ENCODE peak calls at places on chromosomes 7 and 10, in four cellular contexts. V is A549, S is K562, L is H1. I is an unnamed sample.

GRCh38 chr10:124632064-124632531 is 112.1 kb downstream of the FAM53B start:
- DNase-seq in L (no peak), V (no peak), S (no peak), I (peak)

GRCh38 chr10:133237241-133238065 is at the start of gene VENTX:
- DNase-seq in L (peak), S (no peak), V (no peak), I (no peak)

GRCh38 chr10:112981553-112981952 is 31.5 kb downstream of the TCF7L2 start:
- DNase-seq in L (no peak), S (no peak), V (no peak), I (no peak)

GRCh38 chr7:103031024-103031423 is 43.6 kb downstream of the FBXL13 start:
- DNase-seq in S (no peak), V (no peak), L (no peak), I (no peak)

GRCh38 chr10:63375006-63375405 is 90.8 kb downstream of the JMJD1C start:
- DNase-seq in V (no peak), L (no peak), S (no peak), I (no peak)

GRCh38 chr7:74101061-74101681 is 17.6 kb downstream of the LIMK1 start:
- DNase-seq in V (no peak), S (no peak), L (no peak), I (no peak)

GRCh38 chr10:22210267-22210666 is 7.5 kb downstream of the EBLN1 start:
- DNase-seq in S (no peak), L (no peak), V (no peak), I (no peak)

GRCh38 chr10:69641261-69641980 is 11.4 kb downstream of the FAM241B start:
- DNase-seq in S (no peak), V (no peak), L (no peak), I (no peak)

GRCh38 chr10:77673086-77673485 is 35.5 kb upstream of the KCNMA1 start:
- DNase-seq in L (peak), V (no peak), S (no peak), I (no peak)

GRCh38 chr10:100969175-100970075 is at the start of gene SEMA4G:
- DNase-seq in L (peak), S (peak), V (peak), I (peak)

GRCh38 chr7:151687523-151688235 is 168.0 kb upstream of the RHEB start:
- DNase-seq in S (peak), V (peak), L (no peak), I (peak)

GRCh38 chr7:73725703-73726466 is 6.4 kb upstream of the STX1A start:
- DNase-seq in S (peak), L (peak), V (peak), I (peak)

GRCh38 chr7:108299251-108300014 is 156.8 kb downstream of the NRCAM start:
- DNase-seq in L (no peak), V (peak), S (no peak), I (no peak)

GRCh38 chr7:4962872-4963775 is 4.1 kb upstream of the MMD2 start:
- DNase-seq in V (no peak), S (no peak), L (no peak), I (no peak)

GRCh38 chr10:59997807-59998525 is 91.6 kb upstream of the CCDC6 start:
- DNase-seq in L (no peak), V (no peak), S (no peak), I (no peak)

GRCh38 chr10:132355297-132355696 is 23.3 kb downstream of the LRRC27 start:
- DNase-seq in V (no peak), S (no peak), L (no peak), I (no peak)

GRCh38 chr10:16640153-16640552 is 118.5 kb upstream of the C1QL3 start:
- DNase-seq in V (no peak), S (no peak), L (no peak), I (no peak)

GRCh38 chr7:139265673-139266072 is 34.6 kb downstream of the UBN2 start:
- DNase-seq in L (no peak), S (no peak), V (no peak), I (peak)

GRCh38 chr10:111999915-112000302 is 183.7 kb downstream of the GPAM start:
- DNase-seq in L (no peak), V (no peak), S (no peak), I (no peak)

GRCh38 chr7:96508371-96508770 is 186.5 kb upstream of the SLC25A13 start:
- DNase-seq in S (no peak), V (no peak), L (no peak), I (no peak)

GRCh38 chr10:113578766-113579165 is 25.9 kb downstream of the HABP2 start:
- DNase-seq in V (no peak), L (no peak), S (no peak), I (no peak)

GRCh38 chr10:60990663-60991062 is 46.7 kb upstream of the RHOBTB1 start:
- DNase-seq in S (no peak), V (no peak), L (no peak), I (no peak)

GRCh38 chr10:78742730-78743615 is 325.8 kb upstream of the ZMIZ1 start:
- DNase-seq in S (no peak), V (no peak), L (no peak), I (peak)

GRCh38 chr7:40073239-40073638 is 61.2 kb downstream of the MPLKIP start:
- DNase-seq in V (no peak), L (no peak), S (no peak), I (no peak)

GRCh38 chr10:7231420-7232414 is 179.1 kb downstream of the SFMBT2 start:
- DNase-seq in L (no peak), V (no peak), S (no peak), I (no peak)

GRCh38 chr7:134878731-134879295 is 99.4 kb downstream of the CALD1 start:
- DNase-seq in S (no peak), V (no peak), L (no peak), I (peak)

GRCh38 chr7:55776196-55776595 is 86.4 kb downstream of the SEPTIN14 start:
- DNase-seq in S (no peak), L (no peak), V (no peak), I (no peak)

GRCh38 chr10:16816830-16817124 is 447 bp downstream of the RSU1 start:
- DNase-seq in L (no peak), V (no peak), S (no peak), I (no peak)

GRCh38 chr7:50594734-50595537 is 29.7 kb upstream of the DDC start:
- DNase-seq in V (no peak), L (no peak), S (no peak), I (peak)

GRCh38 chr7:5620459-5620881 is 161.0 kb downstream of the RNF216 start:
- DNase-seq in V (no peak), L (no peak), S (no peak), I (no peak)

GRCh38 chr10:128867119-128867518 is 599.9 kb upstream of the MGMT start:
- DNase-seq in L (peak), V (no peak), S (no peak), I (no peak)

GRCh38 chr7:5532520-5533335 is 109.1 kb upstream of the TNRC18 start:
- DNase-seq in L (peak), S (peak), V (peak), I (peak)

GRCh38 chr7:150924256-150924851 is 53.8 kb downstream of the KCNH2 start:
- DNase-seq in L (no peak), V (no peak), S (no peak), I (no peak)

GRCh38 chr10:64271983-64272382 is 750.8 kb downstream of the REEP3 start:
- DNase-seq in S (peak), V (no peak), L (no peak), I (no peak)

GRCh38 chr10:87862644-87863101 is 660 bp downstream of the KLLN start:
- DNase-seq in L (no peak), S (peak), V (no peak), I (no peak)
- TF ChIP-seq RNF2 in L (no peak), S (peak), V (no peak), I (no peak)

GRCh38 chr7:100080895-100081534 is 508 bp downstream of the ZNF3 start:
- DNase-seq in L (no peak), S (no peak), V (no peak), I (peak)
- TF ChIP-seq RNF2 in L (no peak), S (no peak), V (no peak), I (no peak)

GRCh38 chr7:106139253-106140251 is 27.4 kb upstream of the SYPL1 start:
- DNase-seq in L (no peak), V (no peak), S (no peak), I (no peak)
- TF ChIP-seq RNF2 in L (no peak), V (no peak), S (no peak), I (no peak)

GRCh38 chr10:72642318-72642717 is 16.4 kb upstream of the MICU1 start:
- DNase-seq in V (no peak), L (no peak), S (no peak), I (no peak)

GRCh38 chr10:72639441-72639873 is 13.6 kb upstream of the MICU1 start:
- DNase-seq in V (no peak), S (no peak), L (no peak), I (no peak)

GRCh38 chr10:72638586-72639440 is 12.9 kb upstream of the MICU1 start:
- DNase-seq in L (no peak), V (peak), S (no peak), I (peak)

DNA sequence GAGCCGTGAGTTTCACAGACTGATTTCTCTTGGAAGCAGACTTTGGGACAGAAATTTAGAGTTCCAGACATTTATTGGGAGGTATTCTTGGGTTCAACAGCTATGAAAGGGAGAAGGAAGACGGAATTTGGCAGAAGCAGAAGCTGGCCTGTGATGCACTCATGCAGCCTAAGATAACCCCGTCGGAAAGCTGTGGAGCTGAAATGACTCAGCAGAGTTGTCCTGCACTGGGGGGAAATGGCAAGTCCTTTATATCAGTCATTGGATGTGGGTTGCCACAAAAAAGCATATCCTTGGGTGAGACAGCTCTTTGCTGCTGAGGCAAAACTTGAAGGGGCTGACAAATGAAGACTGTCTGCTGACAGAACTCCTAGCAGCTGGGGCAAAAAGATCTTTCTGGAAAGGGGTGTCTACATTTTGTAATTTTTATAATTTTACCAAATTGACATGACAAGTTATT is 11.5 kb upstream of the MICU1 start:
- DNase-seq in V (peak), L (no peak), S (peak), I (peak)
- TF ChIP-seq RNF2 in V (no peak), L (no peak), S (peak), I (no peak)

DNA sequence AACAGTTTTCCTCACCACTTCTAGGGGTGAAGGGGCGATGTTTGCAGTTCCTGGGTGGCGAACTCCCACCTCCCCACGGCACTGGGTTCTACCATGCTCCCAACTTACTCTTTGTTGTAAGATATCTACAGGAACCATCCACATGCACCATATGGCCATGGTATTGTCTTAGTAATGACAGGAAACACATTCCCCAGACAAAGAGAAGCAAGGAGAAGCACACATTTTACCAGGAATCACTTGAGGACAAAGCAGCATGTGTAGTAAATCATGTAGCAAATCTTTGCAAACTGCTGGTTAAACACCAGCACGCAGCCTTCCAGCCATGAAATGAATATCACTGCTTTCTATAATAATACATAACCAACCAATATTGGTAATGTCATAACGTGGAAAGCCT is 101.3 kb downstream of the NRP1 start:
- DNase-seq in L (no peak), S (no peak), V (no peak), I (no peak)
- TF ChIP-seq RNF2 in L (no peak), S (no peak), V (no peak), I (no peak)

DNA sequence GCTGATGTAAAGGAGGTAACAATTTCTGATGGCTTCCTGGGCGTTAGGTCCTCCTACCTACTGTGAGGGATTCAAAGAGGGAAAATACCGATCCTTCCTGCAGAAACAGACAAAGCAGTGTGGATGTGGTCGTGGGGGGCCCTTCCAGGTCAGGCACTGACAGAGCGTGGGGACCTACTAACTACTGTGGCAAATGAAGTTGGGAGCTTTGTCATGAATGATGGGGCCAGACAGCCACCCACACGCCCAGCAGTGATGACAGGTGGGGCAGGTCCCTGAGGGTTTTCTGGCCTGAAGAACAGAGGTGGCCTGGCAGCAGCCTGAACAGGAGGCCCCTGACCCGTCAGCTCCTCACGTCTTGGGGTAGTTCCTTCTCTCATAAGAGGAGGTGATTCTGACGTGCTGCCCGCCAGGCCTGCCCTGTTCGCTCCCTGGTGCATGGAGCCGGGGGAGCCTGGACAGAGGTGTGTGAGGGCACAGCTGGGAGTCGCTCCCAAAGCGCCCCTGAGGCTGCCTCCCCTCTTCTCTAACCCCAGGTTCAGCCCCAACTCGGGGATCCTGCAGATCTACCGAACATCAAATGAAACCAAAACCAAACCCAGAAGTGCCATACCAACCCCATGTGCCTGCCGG is 4.2 kb downstream of the ATP6V0E2 start:
- DNase-seq in V (no peak), S (no peak), L (no peak), I (no peak)
- TF ChIP-seq RNF2 in V (no peak), S (no peak), L (no peak), I (no peak)

GRCh38 chr10:93336110-93336509 is 146.0 kb downstream of the MYOF start:
- DNase-seq in S (no peak), V (no peak), L (no peak), I (no peak)

GRCh38 chr10:93334901-93335312 is 147.2 kb downstream of the MYOF start:
- DNase-seq in L (no peak), V (no peak), S (no peak), I (no peak)

GRCh38 chr10:93336678-93337077 is 145.5 kb downstream of the MYOF start:
- DNase-seq in L (no peak), V (no peak), S (no peak), I (no peak)

GRCh38 chr10:93334181-93334580 is 148.0 kb downstream of the MYOF start:
- DNase-seq in L (no peak), S (no peak), V (no peak), I (no peak)

GRCh38 chr10:93337309-93337721 is 144.8 kb downstream of the MYOF start:
- DNase-seq in L (no peak), V (no peak), S (no peak), I (no peak)
- TF ChIP-seq RNF2 in L (no peak), V (no peak), S (no peak), I (no peak)

GRCh38 chr7:25765110-25765509 is 386.9 kb upstream of the NFE2L3 start:
- DNase-seq in V (no peak), S (no peak), L (no peak), I (no peak)
- TF ChIP-seq RNF2 in V (no peak), S (no peak), L (no peak), I (no peak)

DNA sequence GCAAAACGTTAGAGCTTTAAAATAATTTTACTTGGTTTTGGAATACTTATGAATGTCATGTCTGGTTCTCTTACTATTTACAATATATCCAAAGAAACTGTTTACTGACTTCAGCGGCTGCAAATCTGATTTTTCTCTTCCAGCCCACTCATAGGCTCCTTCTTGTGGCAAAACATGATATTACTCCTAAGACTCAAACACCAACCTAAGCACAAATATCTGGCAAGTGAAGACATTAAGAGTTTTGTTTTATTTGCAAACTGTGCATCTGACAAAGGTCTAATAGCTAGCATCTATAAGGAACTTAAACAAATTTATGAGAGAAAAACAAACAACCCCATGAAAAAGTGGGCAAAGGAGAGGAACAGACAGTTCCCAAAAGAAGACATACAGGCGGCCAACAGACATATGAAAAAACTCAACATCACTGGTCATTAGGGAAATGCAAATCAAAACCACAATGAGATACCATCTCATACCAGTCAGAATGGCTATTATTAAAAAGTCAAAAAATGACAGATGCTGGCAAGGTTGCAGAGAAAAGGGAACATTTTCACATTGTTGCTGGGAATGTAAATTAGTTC is 20.3 kb upstream of the GJC3 start:
- DNase-seq in S (no peak), L (no peak), V (peak), I (peak)
- TF ChIP-seq RNF2 in S (no peak), L (no peak), V (no peak), I (no peak)